ENCODE peak calls at places on chromosomes 16 and 17, in seven cellular contexts. C, L, J, R, Q, E and B are unnamed samples. For H3K9me3, the result is how much of the 10 kb centered on the place peaks cover.

GRCh38 chr16:23865853-23866252 is 30.1 kb downstream of the PRKCB start:
- DNase-seq in E (no peak), Q (peak), R (no peak), C (no peak), J (no peak), L (no peak), B (peak)

GRCh38 chr16:19382084-19382801 is 35.4 kb upstream of the TMC5 start:
- DNase-seq in E (peak), R (no peak), J (no peak), L (no peak), C (no peak), Q (no peak), B (no peak)

GRCh38 chr16:87628940-87629339 is 26.6 kb downstream of the JPH3 start:
- DNase-seq in R (no peak), L (no peak), E (no peak), Q (no peak), C (no peak), J (no peak), B (no peak)

GRCh38 chr17:3808701-3809100 is 7.7 kb upstream of the ITGAE start:
- DNase-seq in E (no peak), L (no peak), J (no peak), R (no peak), Q (no peak), C (no peak), B (no peak)

GRCh38 chr16:29893553-29893952 is 5.8 kb downstream of the SEZ6L2 start:
- DNase-seq in C (no peak), R (no peak), E (no peak), L (no peak), Q (no peak), J (no peak), B (no peak)

GRCh38 chr17:2084129-2084765 is 29.3 kb downstream of the HIC1 start:
- DNase-seq in C (no peak), J (no peak), Q (no peak), R (no peak), L (no peak), E (no peak), B (no peak)

GRCh38 chr17:77790143-77790829 is 168.2 kb upstream of the TNRC6C start:
- DNase-seq in E (no peak), L (no peak), Q (peak), C (no peak), R (peak), J (no peak), B (peak)

GRCh38 chr16:88662222-88662842 is 559 bp downstream of the MVD start:
- DNase-seq in E (no peak), L (no peak), Q (peak), R (peak), C (no peak), J (peak), B (no peak)

GRCh38 chr16:16063685-16064084 is 114.3 kb downstream of the ABCC1 start:
- DNase-seq in E (no peak), C (no peak), R (no peak), L (no peak), J (no peak), Q (no peak), B (no peak)

GRCh38 chr17:64084086-64084939 is 45.6 kb downstream of the ERN1 start:
- DNase-seq in R (no peak), J (peak), L (no peak), E (peak), C (no peak), Q (no peak), B (no peak)

GRCh38 chr16:3595521-3596021 is 15.8 kb downstream of the SLX4 start:
- DNase-seq in C (no peak), J (no peak), E (no peak), Q (no peak), R (no peak), L (no peak), B (no peak)

GRCh38 chr16:19639986-19640421 is 78.0 kb downstream of the KNOP1 start:
- DNase-seq in L (no peak), C (no peak), J (peak), R (no peak), E (no peak), Q (no peak), B (no peak)

GRCh38 chr16:68759062-68759461 is 22.0 kb downstream of the CDH1 start:
- DNase-seq in R (no peak), C (no peak), J (no peak), Q (no peak), E (no peak), L (no peak), B (no peak)

GRCh38 chr17:17401271-17401781 is 75.5 kb upstream of the MED9 start:
- DNase-seq in J (no peak), Q (peak), L (peak), R (peak), C (no peak), E (no peak), B (no peak)

GRCh38 chr17:57902800-57903759 is 52.1 kb downstream of the CUEDC1 start:
- DNase-seq in C (no peak), R (no peak), L (peak), J (no peak), Q (no peak), E (peak), B (no peak)

GRCh38 chr17:62790554-62790953 is 17.6 kb downstream of the MARCHF10 start:
- DNase-seq in J (no peak), E (no peak), C (no peak), Q (peak), R (no peak), L (no peak), B (no peak)

GRCh38 chr17:67922503-67922902 is 73.8 kb downstream of the C17orf58 start:
- DNase-seq in Q (no peak), L (no peak), E (no peak), R (no peak), J (no peak), C (no peak), B (no peak)

GRCh38 chr16:3737181-3737580 is 19.9 kb upstream of the TRAP1 start:
- DNase-seq in Q (no peak), J (no peak), E (no peak), R (peak), C (no peak), L (no peak), B (peak)

GRCh38 chr17:77923776-77924513 is 34.6 kb upstream of the TNRC6C start:
- DNase-seq in L (no peak), E (peak), Q (peak), C (no peak), R (no peak), J (peak), B (no peak)

GRCh38 chr16:29315046-29315445 is 91.5 kb downstream of the NPIPB11 start:
- DNase-seq in C (no peak), R (no peak), L (no peak), Q (no peak), E (no peak), J (no peak), B (no peak)

GRCh38 chr17:32943647-32944191 is 15.8 kb downstream of the TMEM98 start:
- DNase-seq in L (no peak), E (no peak), J (no peak), C (no peak), Q (peak), R (no peak), B (no peak)

GRCh38 chr16:88941933-88942909 is 34.8 kb downstream of the CBFA2T3 start:
- DNase-seq in Q (peak), E (no peak), L (peak), C (peak), R (peak), J (peak), B (peak)

GRCh38 chr16:88864099-88864498 is 2.4 kb downstream of the PABPN1L start:
- DNase-seq in Q (no peak), C (no peak), L (no peak), J (no peak), R (no peak), E (no peak), B (no peak)

GRCh38 chr16:4801962-4802658 is at the start of gene ROGDI:
- DNase-seq in L (peak), C (peak), J (peak), E (peak), Q (peak), R (peak), B (peak)

GRCh38 chr16:49961087-49961486 is 63.9 kb upstream of the CNEP1R1 start:
- DNase-seq in J (no peak), E (no peak), L (no peak), C (no peak), R (no peak), Q (no peak), B (no peak)

GRCh38 chr16:73217654-73218053 is 169.7 kb upstream of the ZFHX3 start:
- DNase-seq in C (no peak), J (no peak), R (peak), E (no peak), Q (no peak), L (no peak), B (no peak)

GRCh38 chr16:79430129-79430789 is 170.3 kb downstream of the MAF start:
- DNase-seq in Q (no peak), C (no peak), E (no peak), L (no peak), R (no peak), J (no peak), B (no peak)

GRCh38 chr16:87564524-87564778 is 37.9 kb upstream of the JPH3 start:
- DNase-seq in J (no peak), Q (no peak), C (no peak), E (no peak), R (no peak), L (no peak), B (no peak)

GRCh38 chr17:48294989-48295892 is 134.8 kb downstream of the SKAP1 start:
- DNase-seq in E (peak), C (no peak), L (no peak), Q (no peak), R (no peak), J (no peak), B (no peak)

GRCh38 chr17:42023524-42024349 is 3.8 kb downstream of the NKIRAS2 start:
- DNase-seq in J (no peak), R (no peak), Q (no peak), C (no peak), E (no peak), L (no peak), B (no peak)

GRCh38 chr17:66459811-66460270 is 157.4 kb downstream of the PRKCA start:
- DNase-seq in L (peak), C (no peak), Q (no peak), R (no peak), E (no peak), J (no peak), B (no peak)

GRCh38 chr17:57393368-57393767 is 137.0 kb downstream of the MSI2 start:
- DNase-seq in R (no peak), J (no peak), Q (no peak), C (no peak), E (no peak), L (no peak), B (no peak)

GRCh38 chr17:2282297-2282873 is 21.2 kb downstream of the SMG6 start:
- DNase-seq in C (peak), E (peak), J (peak), Q (peak), R (peak), L (peak), B (no peak)

GRCh38 chr16:27640277-27640600 is 90.3 kb downstream of the KATNIP start:
- DNase-seq in R (no peak), L (no peak), E (no peak), Q (peak), C (no peak), J (no peak), B (no peak)

GRCh38 chr16:57628008-57628781 is at the start of gene ADGRG1:
- DNase-seq in Q (peak), R (peak), L (peak), E (no peak), C (peak), J (no peak), B (peak)

GRCh38 chr17:79836952-79837887 is 2.0 kb downstream of the CBX4 start:
- DNase-seq in E (peak), C (no peak), L (peak), J (peak), Q (peak), R (peak), B (no peak)

GRCh38 chr17:57697891-57698708 is 47.0 kb downstream of the CCDC182 start:
- DNase-seq in J (no peak), Q (peak), C (no peak), E (no peak), L (no peak), R (peak), B (no peak)

GRCh38 chr16:89171216-89172170 is at the start of gene CDH15:
- DNase-seq in Q (peak), J (peak), R (peak), C (peak), L (peak), E (peak), B (peak)

GRCh38 chr17:70527364-70527888 is 358.1 kb downstream of the KCNJ2 start:
- DNase-seq in J (no peak), R (no peak), L (no peak), E (no peak), C (no peak), Q (no peak), B (no peak)

GRCh38 chr16:12732600-12732999 is 71.1 kb downstream of the CPPED1 start:
- DNase-seq in R (no peak), J (no peak), Q (no peak), C (no peak), E (no peak), L (no peak), B (no peak)

GRCh38 chr16:12724216-12724615 is 79.5 kb downstream of the CPPED1 start:
- DNase-seq in C (no peak), J (no peak), Q (no peak), R (no peak), L (no peak), E (no peak), B (no peak)

GRCh38 chr16:12723681-12724080 is 80.0 kb downstream of the CPPED1 start:
- DNase-seq in L (no peak), C (no peak), E (no peak), R (no peak), Q (no peak), J (no peak), B (no peak)

GRCh38 chr16:12729448-12729847 is 74.2 kb downstream of the CPPED1 start:
- DNase-seq in E (no peak), J (no peak), R (no peak), C (no peak), L (no peak), Q (no peak), B (no peak)

DNA sequence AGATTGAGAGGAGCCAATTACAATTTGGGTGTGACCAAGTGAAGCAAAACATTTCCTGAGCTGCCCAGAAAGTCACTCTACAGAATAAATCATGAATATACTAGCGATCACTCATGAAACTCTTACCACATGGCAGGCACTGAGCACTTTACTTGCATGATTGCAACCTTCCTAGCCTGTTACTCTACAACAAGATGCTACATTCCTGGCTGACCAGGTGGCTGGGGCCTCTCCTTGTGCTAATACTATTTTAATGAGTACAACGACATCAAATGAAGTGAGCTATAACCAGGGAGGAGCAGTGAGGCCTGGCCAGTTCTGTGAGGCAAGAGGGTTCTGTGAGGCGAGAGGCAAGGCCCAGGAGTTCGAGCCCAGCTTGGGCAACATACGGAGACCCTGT is 75.2 kb downstream of the CPPED1 start:
- DNase-seq in J (no peak), L (no peak), C (no peak), E (no peak), R (no peak), Q (peak), B (no peak)
- H3K9me3 ChIP-seq in J (under half), L (under half), C (under half), E (under half), R (under half), Q (under half), B (under half)

GRCh38 chr17:44106801-44107200 is 16.6 kb downstream of the HDAC5 start:
- DNase-seq in E (no peak), L (no peak), J (no peak), Q (no peak), C (no peak), R (no peak), B (no peak)
- H3K9ac ChIP-seq in E (no peak), L (no peak), J (no peak), Q (no peak), C (no peak), R (no peak), B (no peak)

GRCh38 chr17:83186226-83186625 is 106.8 kb downstream of the METRNL start:
- DNase-seq in J (peak), R (peak), C (no peak), L (no peak), Q (peak), E (no peak), B (no peak)
- H3K9me3 ChIP-seq in J (under half), R (under half), C (under half), L (under half), Q (under half), E (under half), B (under half)

DNA sequence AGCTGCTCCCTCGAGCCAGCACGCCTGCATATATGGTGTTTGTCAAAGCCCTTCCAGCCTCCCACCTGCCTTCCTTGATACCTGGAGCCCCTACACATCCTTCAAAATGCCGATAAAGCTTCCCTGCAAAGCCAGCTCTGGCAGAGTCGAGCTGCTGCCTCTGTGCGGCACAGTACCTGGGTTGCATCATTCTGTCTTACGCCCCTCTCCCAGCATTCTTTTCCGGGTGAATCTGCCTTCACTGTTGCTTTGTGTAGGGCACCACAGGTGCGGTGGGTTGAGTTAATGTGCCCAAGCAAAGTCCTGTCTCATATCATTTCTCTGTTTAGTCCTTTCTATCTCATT is 8.6 kb upstream of the CD300E start:
- DNase-seq in R (no peak), L (no peak), C (no peak), E (no peak), J (no peak), Q (no peak), B (no peak)
- H3K9ac ChIP-seq in R (no peak), L (no peak), C (no peak), E (no peak), J (no peak), Q (no peak), B (peak)

GRCh38 chr16:10441726-10442125 is 55.9 kb downstream of the ATF7IP2 start:
- DNase-seq in C (no peak), L (no peak), R (no peak), E (no peak), Q (no peak), J (no peak), B (no peak)

GRCh38 chr16:10453159-10453510 is 67.3 kb downstream of the ATF7IP2 start:
- DNase-seq in C (no peak), L (no peak), J (no peak), Q (no peak), R (no peak), E (no peak), B (no peak)

DNA sequence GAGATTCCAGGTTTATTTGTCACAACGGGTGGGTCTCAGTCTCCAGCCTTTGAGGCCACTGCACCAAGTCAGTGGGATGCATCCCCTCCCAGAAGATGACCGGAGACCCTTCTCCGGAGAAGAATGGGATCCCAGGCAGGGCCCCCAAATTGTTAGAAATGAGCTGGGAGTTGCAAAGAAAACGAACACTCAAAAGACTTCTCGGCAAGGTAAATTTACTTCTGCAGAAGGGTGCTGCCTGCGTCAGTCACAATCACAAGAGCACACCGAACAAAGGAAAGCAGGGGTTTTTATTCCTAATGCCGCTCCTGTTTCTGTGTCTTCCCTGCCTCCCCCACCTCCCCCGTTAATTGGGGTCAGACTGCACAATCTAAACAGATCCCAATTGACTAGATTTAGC is 61.4 kb downstream of the ATF7IP2 start:
- DNase-seq in L (no peak), E (no peak), R (peak), J (no peak), Q (no peak), C (no peak), B (no peak)
- H3K9me3 ChIP-seq in L (under half), E (under half), R (under half), J (under half), Q (half or more), C (under half), B (half or more)

GRCh38 chr17:81342062-81342699 is 47.1 kb upstream of the SLC38A10 start:
- DNase-seq in C (no peak), J (no peak), Q (peak), L (no peak), E (no peak), R (no peak), B (no peak)

GRCh38 chr17:81340606-81341346 is 45.7 kb upstream of the SLC38A10 start:
- DNase-seq in J (no peak), E (no peak), L (no peak), Q (peak), R (no peak), C (no peak), B (no peak)

GRCh38 chr17:81345211-81346089 is 49.8 kb upstream of the BAHCC1 start:
- DNase-seq in E (peak), R (peak), Q (peak), L (no peak), C (peak), J (peak), B (no peak)

GRCh38 chr17:81341347-81342061 is 46.4 kb upstream of the SLC38A10 start:
- DNase-seq in E (no peak), J (no peak), C (no peak), R (peak), L (no peak), Q (peak), B (no peak)

GRCh38 chr17:81342700-81343070 is 47.6 kb upstream of the SLC38A10 start:
- DNase-seq in J (no peak), E (no peak), Q (no peak), R (peak), L (no peak), C (no peak), B (no peak)
- H3K9ac ChIP-seq in J (no peak), E (no peak), Q (peak), R (peak), L (no peak), C (peak), B (peak)

DNA sequence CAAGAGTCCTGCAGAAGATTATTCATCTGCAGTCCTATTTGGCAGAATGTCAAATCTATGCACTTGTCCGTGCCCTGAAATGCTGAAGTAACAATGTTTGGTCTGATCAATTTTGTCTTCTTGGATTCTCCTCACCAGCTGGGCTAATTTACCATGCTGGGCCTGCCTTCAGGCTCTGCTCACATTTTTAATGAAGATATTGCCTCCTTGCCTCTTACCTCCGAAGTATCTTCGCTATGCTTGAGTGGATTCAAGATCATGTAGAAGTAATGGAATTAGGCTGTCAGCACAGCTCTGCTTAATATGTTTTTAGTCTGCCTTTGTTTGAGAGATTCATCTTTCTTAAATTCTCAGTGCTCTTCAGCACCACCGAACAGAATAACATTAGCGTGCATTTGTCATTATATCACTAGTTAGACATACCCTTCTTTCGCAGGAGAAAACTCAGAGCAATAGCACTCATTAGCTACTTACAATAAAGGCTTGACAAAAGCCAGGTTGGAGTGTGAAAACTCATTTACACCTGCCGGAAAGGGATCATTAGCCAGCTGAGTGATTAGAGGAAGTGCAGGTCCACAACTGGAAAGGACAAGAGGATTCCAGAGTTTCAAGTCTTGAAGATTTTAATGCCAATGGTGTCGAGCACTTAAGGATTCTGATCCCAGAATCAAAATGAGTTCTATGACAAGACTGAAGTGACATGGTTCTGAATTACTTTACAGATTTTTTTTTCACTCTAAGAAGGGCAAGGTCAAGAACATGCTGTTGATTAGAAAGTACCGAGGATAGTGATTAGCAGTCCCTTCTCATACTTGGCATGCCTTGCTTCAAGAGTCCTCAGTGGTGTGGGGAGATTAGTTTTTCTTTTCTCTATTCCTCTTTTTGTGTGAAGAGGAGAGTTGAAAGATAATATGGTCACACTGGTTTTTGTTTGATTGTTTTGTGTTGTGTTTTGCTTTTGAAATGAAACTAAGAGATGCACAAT is 405.6 kb upstream of the TOM1L1 start:
- DNase-seq in J (no peak), Q (peak), L (no peak), C (no peak), E (no peak), R (no peak), B (no peak)
- H3K9me3 ChIP-seq in J (under half), Q (under half), L (under half), C (under half), E (under half), R (under half), B (under half)